ENCODE peak calls at places on chromosomes 13 and 19, in nine cellular contexts. C, Y, W, B, L, A, M, D and H are unnamed samples.
A peak's percentile ranks its signal among the peaks of the same experiment; 100 is the strongest.

GRCh38 chr13:45773236-45773635 is 71.1 kb downstream of the CBY2 start:
- DNase-seq in C (no peak), Y (peak; percentile 16), W (peak; percentile 13), B (no peak), L (peak; percentile 10), A (no peak), M (no peak), D (no peak), H (no peak)

GRCh38 chr19:49862411-49863253 is 4.7 kb downstream of the PNKP start:
- DNase-seq in C (no peak), Y (no peak), W (no peak), B (no peak), L (no peak), A (peak; percentile 62), M (no peak), D (no peak), H (no peak)

GRCh38 chr19:38049105-38049649 is 142.2 kb downstream of the SIPA1L3 start:
- DNase-seq in C (no peak), Y (peak; percentile 48), W (no peak), B (no peak), L (no peak), A (no peak), M (no peak), D (peak; percentile 7), H (no peak)

GRCh38 chr13:96527497-96527896 is 437.6 kb downstream of the HS6ST3 start:
- DNase-seq in C (no peak), Y (no peak), W (no peak), B (no peak), L (no peak), A (no peak), M (no peak), D (no peak), H (no peak)

GRCh38 chr19:11321206-11322126 is 18.0 kb downstream of the RAB3D start:
- DNase-seq in C (no peak), Y (no peak), W (no peak), B (no peak), L (no peak), A (peak; percentile 43), M (no peak), D (no peak), H (no peak)

GRCh38 chr13:50677687-50678463 is 165.6 kb downstream of the DLEU7 start:
- DNase-seq in C (no peak), Y (peak; percentile 45), W (no peak), B (no peak), L (no peak), A (no peak), M (no peak), D (no peak), H (no peak)

GRCh38 chr19:41219924-41220567 is 1.0 kb downstream of the AXL start:
- DNase-seq in C (peak; percentile 49), Y (peak; percentile 78), W (no peak), B (peak; percentile 46), L (no peak), A (no peak), M (peak; percentile 57), D (no peak), H (no peak)

GRCh38 chr19:3171894-3172679 is 6.5 kb upstream of the S1PR4 start:
- DNase-seq in C (no peak), Y (no peak), W (no peak), B (no peak), L (no peak), A (no peak), M (no peak), D (no peak), H (no peak)

GRCh38 chr13:25227690-25228089 is 55.6 kb upstream of the AMER2 start:
- DNase-seq in C (no peak), Y (no peak), W (no peak), B (no peak), L (no peak), A (no peak), M (no peak), D (no peak), H (no peak)

GRCh38 chr13:39013462-39013861 is 22.8 kb upstream of the STOML3 start:
- DNase-seq in C (no peak), Y (no peak), W (no peak), B (no peak), L (no peak), A (no peak), M (no peak), D (no peak), H (no peak)

GRCh38 chr19:12938536-12939291 is at the start of gene CALR:
- DNase-seq in C (no peak), Y (peak; percentile 29), W (no peak), B (no peak), L (no peak), A (no peak), M (peak; percentile 26), D (no peak), H (no peak)

GRCh38 chr13:49586717-49587116 is 1.4 kb upstream of the RCBTB1 start:
- DNase-seq in C (no peak), Y (peak; percentile 32), W (no peak), B (no peak), L (no peak), A (no peak), M (no peak), D (no peak), H (no peak)

GRCh38 chr19:46225558-46226004 is 4.0 kb upstream of the IGFL1 start:
- DNase-seq in C (no peak), Y (peak; percentile 22), W (no peak), B (no peak), L (no peak), A (no peak), M (peak; percentile 23), D (no peak), H (no peak)

GRCh38 chr13:39273953-39274352 is 235.7 kb downstream of the NHLRC3 start:
- DNase-seq in C (no peak), Y (no peak), W (peak; percentile 5), B (no peak), L (no peak), A (no peak), M (no peak), D (no peak), H (no peak)

GRCh38 chr19:11560404-11560988 is 1.5 kb upstream of the ELOF1 start:
- DNase-seq in C (no peak), Y (peak; percentile 81), W (peak; percentile 47), B (no peak), L (peak; percentile 56), A (no peak), M (peak; percentile 58), D (no peak), H (no peak)

GRCh38 chr19:33736787-33737186 is 59.9 kb upstream of the KCTD15 start:
- DNase-seq in C (no peak), Y (no peak), W (no peak), B (no peak), L (no peak), A (no peak), M (no peak), D (no peak), H (no peak)

GRCh38 chr19:55353803-55354697 is 469 bp downstream of the COX6B2 start:
- DNase-seq in C (no peak), Y (peak; percentile 21), W (no peak), B (peak; percentile 36), L (no peak), A (peak; percentile 78), M (peak; percentile 45), D (peak; percentile 51), H (no peak)

GRCh38 chr13:65460136-65460535 is 1770.0 kb downstream of the PCDH9 start:
- DNase-seq in C (no peak), Y (no peak), W (no peak), B (no peak), L (peak; percentile 59), A (no peak), M (no peak), D (no peak), H (no peak)

GRCh38 chr13:50156140-50156539 is 140.9 kb downstream of the KCNRG start:
- DNase-seq in C (no peak), Y (peak; percentile 64), W (peak; percentile 29), B (no peak), L (peak; percentile 38), A (no peak), M (no peak), D (no peak), H (no peak)

GRCh38 chr13:48121733-48122132 is 26.8 kb upstream of the MED4 start:
- DNase-seq in C (no peak), Y (no peak), W (no peak), B (no peak), L (no peak), A (no peak), M (no peak), D (no peak), H (no peak)

GRCh38 chr19:20607943-20608342 is 42.4 kb upstream of the ZNF737 start:
- DNase-seq in C (no peak), Y (no peak), W (no peak), B (no peak), L (no peak), A (no peak), M (no peak), D (no peak), H (no peak)